ENCODE peak calls at places on chromosomes 2 and 18, in five cellular contexts. D is PC-9, E is mammary epithelial cell, L is mucosa of descending colon, F is PC-3. M is an unnamed sample.
A peak's percentile ranks its signal among the peaks of the same experiment; 100 is the strongest.

GRCh38 chr2:84697895-84698294 is 181.6 kb downstream of the DNAH6 start:
- DNase-seq in D (no peak), E (peak; percentile 43), L (no peak), F (peak; percentile 37), M (no peak)

GRCh38 chr2:217975626-217976025 is 27.2 kb downstream of the TNS1 start:
- DNase-seq in D (no peak), E (no peak), L (no peak), F (no peak), M (no peak)

GRCh38 chr2:68368657-68369339 is 3.7 kb downstream of the PLEK start:
- DNase-seq in D (no peak), E (peak; percentile 75), L (peak; percentile 14), F (peak; percentile 33), M (peak; percentile 77)

GRCh38 chr2:73028841-73029240 is 42.7 kb downstream of the SFXN5 start:
- DNase-seq in D (no peak), E (no peak), L (no peak), F (no peak), M (no peak)

GRCh38 chr2:58638256-58638795 is 397.2 kb upstream of the FANCL start:
- DNase-seq in D (peak; percentile 40), E (peak; percentile 21), L (no peak), F (peak; percentile 27), M (no peak)

GRCh38 chr2:205511666-205512065 is 170.6 kb upstream of the NRP2 start:
- DNase-seq in D (no peak), E (no peak), L (no peak), F (no peak), M (no peak)

GRCh38 chr2:225334524-225334923 is 65.0 kb upstream of the NYAP2 start:
- DNase-seq in D (no peak), E (no peak), L (no peak), F (no peak), M (no peak)

GRCh38 chr2:102735431-102736130 is 26.2 kb upstream of the TMEM182 start:
- DNase-seq in D (no peak), E (no peak), L (peak; percentile 55), F (no peak), M (peak; percentile 34)

GRCh38 chr2:219498280-219499057 is at the start of gene GMPPA:
- DNase-seq in D (peak; percentile 97), E (peak; percentile 98), L (peak; percentile 98), F (peak; percentile 99), M (peak; percentile 99)

GRCh38 chr18:79487198-79488165 is 91.8 kb downstream of the NFATC1 start:
- DNase-seq in D (no peak), E (no peak), L (no peak), F (no peak), M (no peak)

GRCh38 chr2:240538031-240538780 is 19.6 kb downstream of the ANKMY1 start:
- DNase-seq in D (no peak), E (no peak), L (no peak), F (no peak), M (no peak)

GRCh38 chr2:172877826-172878225 is 142.2 kb downstream of the RAPGEF4 start:
- DNase-seq in D (no peak), E (peak; percentile 20), L (no peak), F (peak; percentile 25), M (peak; percentile 68)

GRCh38 chr18:73511751-73512525 is 635.7 kb downstream of the FBXO15 start:
- DNase-seq in D (no peak), E (no peak), L (no peak), F (no peak), M (peak; percentile 68)

GRCh38 chr2:176187306-176188217 is 906 bp upstream of the HOXD1 start:
- DNase-seq in D (no peak), E (no peak), L (peak; percentile 52), F (no peak), M (peak; percentile 30)

GRCh38 chr18:24080861-24081260 is 58.0 kb upstream of the CABYR start:
- DNase-seq in D (no peak), E (no peak), L (no peak), F (no peak), M (no peak)

GRCh38 chr2:11750422-11750821 is 4.0 kb downstream of the LPIN1 start:
- DNase-seq in D (no peak), E (peak; percentile 62), L (no peak), F (no peak), M (peak; percentile 74)

GRCh38 chr18:73136134-73136533 is 268.3 kb upstream of the NETO1 start:
- DNase-seq in D (peak; percentile 41), E (peak; percentile 11), L (no peak), F (peak; percentile 67), M (peak; percentile 5)

GRCh38 chr2:213016984-213017351 is 134.4 kb downstream of the IKZF2 start:
- DNase-seq in D (no peak), E (no peak), L (no peak), F (no peak), M (no peak)

GRCh38 chr2:120825370-120826259 is 89.9 kb downstream of the GLI2 start:
- DNase-seq in D (no peak), E (peak; percentile 14), L (peak; percentile 24), F (no peak), M (peak; percentile 82)

GRCh38 chr18:32469190-32469611 is 1.5 kb downstream of the GAREM1 start:
- DNase-seq in D (peak; percentile 43), E (peak; percentile 40), L (peak; percentile 48), F (peak; percentile 23), M (peak; percentile 28)

GRCh38 chr2:68733365-68733764 is 1.2 kb upstream of the ARHGAP25 start:
- DNase-seq in D (no peak), E (no peak), L (no peak), F (no peak), M (no peak)

GRCh38 chr18:39188278-39188677 is 1622.7 kb upstream of the CELF4 start:
- DNase-seq in D (no peak), E (no peak), L (no peak), F (no peak), M (no peak)

GRCh38 chr2:97870396-97870843 is 125.3 kb downstream of the TMEM131 start:
- DNase-seq in D (peak; percentile 96), E (peak; percentile 82), L (peak; percentile 14), F (peak; percentile 95), M (peak; percentile 96)

GRCh38 chr2:67927489-67927888 is 135.3 kb downstream of the C1D start:
- DNase-seq in D (no peak), E (no peak), L (no peak), F (no peak), M (no peak)

GRCh38 chr2:43149482-43150107 is 76.8 kb downstream of the ZFP36L2 start:
- DNase-seq in D (peak; percentile 6), E (no peak), L (peak; percentile 24), F (no peak), M (no peak)

GRCh38 chr2:133787651-133788050 is 219.4 kb upstream of the NCKAP5 start:
- DNase-seq in D (no peak), E (no peak), L (no peak), F (no peak), M (no peak)

GRCh38 chr2:29066271-29066860 is 8.0 kb downstream of the PCARE start:
- DNase-seq in D (peak; percentile 27), E (peak; percentile 68), L (no peak), F (no peak), M (peak; percentile 35)

GRCh38 chr2:168246072-168246482 is 1.3 kb downstream of the STK39 start:
- DNase-seq in D (no peak), E (peak; percentile 60), L (no peak), F (no peak), M (no peak)

GRCh38 chr2:205054789-205055188 is 509.5 kb downstream of the PARD3B start:
- DNase-seq in D (no peak), E (no peak), L (no peak), F (no peak), M (no peak)

GRCh38 chr18:67456691-67457090 is 59.8 kb downstream of the DSEL start:
- DNase-seq in D (no peak), E (no peak), L (no peak), F (no peak), M (no peak)

GRCh38 chr18:9364242-9364641 is 29.7 kb downstream of the TWSG1 start:
- DNase-seq in D (peak; percentile 87), E (peak; percentile 58), L (no peak), F (peak; percentile 94), M (no peak)

GRCh38 chr2:99278793-99279291 is 22.2 kb downstream of the LYG1 start:
- DNase-seq in D (peak; percentile 83), E (peak; percentile 76), L (no peak), F (peak; percentile 67), M (peak; percentile 81)
- H3K4me3 ChIP-seq in D (peak overlapping the region; percentile 38), E (no peak overlapping the region), L (no peak overlapping the region), F (peak overlapping the region; percentile 45), M (peak overlapping the region; percentile 41)

GRCh38 chr2:6352906-6353515 is 512.7 kb downstream of the CMPK2 start:
- DNase-seq in D (no peak), E (no peak), L (peak; percentile 80), F (peak; percentile 48), M (peak; percentile 76)
- TF ChIP-seq CTCF in D (peak; percentile 73), E (peak; percentile 53), L (peak; percentile 68), F (peak; percentile 53), M (peak; percentile 87)

GRCh38 chr2:86293612-86294011 is 43.8 kb downstream of the REEP1 start:
- DNase-seq in D (no peak), E (no peak), L (no peak), F (peak; percentile 35), M (no peak)
- H3K4me3 ChIP-seq in D (no peak overlapping the region), E (no peak overlapping the region), L (no peak overlapping the region), F (no peak overlapping the region), M (no peak overlapping the region)

DNA sequence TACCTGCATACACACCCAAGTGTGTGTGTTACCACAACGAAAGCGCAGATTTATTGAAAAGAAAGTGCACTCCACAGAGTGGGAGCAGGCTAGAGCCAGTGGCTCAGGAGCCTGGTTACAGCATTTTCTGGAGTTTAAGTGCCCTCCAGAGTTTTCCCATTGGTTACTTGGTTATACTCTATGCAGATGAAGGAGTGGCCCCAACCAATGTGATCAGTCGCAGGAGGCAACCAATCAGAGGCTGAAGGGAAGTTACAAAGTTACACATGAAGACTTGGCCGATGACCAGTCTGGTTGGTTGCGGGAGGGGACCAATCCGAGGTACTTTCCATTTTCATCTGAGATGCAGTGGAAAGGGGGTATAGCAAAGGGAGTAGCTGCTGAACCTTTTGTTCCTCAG is 13.5 kb upstream of the PRLH start:
- DNase-seq in D (no peak), E (no peak), L (no peak), F (no peak), M (no peak)
- TF ChIP-seq CTCF in D (no peak), E (no peak), L (no peak), F (no peak), M (no peak)